ENCODE peak calls at places on chromosomes 11 and 22, in four cellular contexts. O, X, N and C are unnamed samples.

GRCh38 chr11:118605116-118605867 is 2.1 kb upstream of the PHLDB1 start:
- DNase-seq in O (no peak), X (peak), N (peak), C (no peak)

GRCh38 chr11:47394322-47395224 is 13.8 kb upstream of the SLC39A13 start:
- DNase-seq in O (no peak), X (peak), N (peak), C (no peak)

GRCh38 chr11:84854498-84854880 is 772.7 kb downstream of the DLG2 start:
- DNase-seq in O (no peak), X (no peak), N (no peak), C (no peak)

GRCh38 chr11:47592276-47592675 is 1.9 kb downstream of the C1QTNF4 start:
- DNase-seq in O (no peak), X (no peak), N (no peak), C (no peak)

GRCh38 chr11:1128333-1129142 is 29.2 kb upstream of the MUC5AC start:
- DNase-seq in O (no peak), X (no peak), N (no peak), C (no peak)

GRCh38 chr22:19759994-19760651 is 455 bp upstream of the TBX1 start:
- DNase-seq in O (no peak), X (no peak), N (no peak), C (no peak)

GRCh38 chr11:129625930-129626329 is 189.7 kb upstream of the TMEM45B start:
- DNase-seq in O (no peak), X (no peak), N (no peak), C (no peak)

GRCh38 chr11:116615211-116615865 is 157.4 kb downstream of the BUD13 start:
- DNase-seq in O (no peak), X (no peak), N (no peak), C (no peak)

GRCh38 chr11:86486261-86487030 is 111.8 kb downstream of the CCDC81 start:
- DNase-seq in O (no peak), X (no peak), N (no peak), C (no peak)

GRCh38 chr11:115716577-115717214 is 212.5 kb upstream of the CADM1 start:
- DNase-seq in O (no peak), X (no peak), N (no peak), C (no peak)

GRCh38 chr11:78742430-78742829 is 167.8 kb upstream of the NARS2 start:
- DNase-seq in O (no peak), X (no peak), N (no peak), C (no peak)

GRCh38 chr11:67629386-67630229 is at the start of gene NUDT8:
- DNase-seq in O (peak), X (peak), N (peak), C (no peak)

GRCh38 chr11:18791175-18792065 is at the start of gene PTPN5:
- DNase-seq in O (no peak), X (no peak), N (no peak), C (no peak)

GRCh38 chr22:48536691-48537591 is 1290.7 kb downstream of the BRD1 start:
- DNase-seq in O (no peak), X (no peak), N (no peak), C (no peak)
- TF ChIP-seq TCF7L2 in O (no peak), X (no peak), N (no peak), C (no peak)

GRCh38 chr22:27218012-27218483 is 560.7 kb downstream of the MIAT start:
- DNase-seq in O (no peak), X (no peak), N (no peak), C (no peak)

GRCh38 chr22:27219036-27219435 is 561.6 kb downstream of the MIAT start:
- DNase-seq in O (no peak), X (no peak), N (no peak), C (no peak)

GRCh38 chr22:27218521-27218920 is 561.1 kb downstream of the MIAT start:
- DNase-seq in O (no peak), X (no peak), N (no peak), C (no peak)

GRCh38 chr22:27222178-27222577 is 564.8 kb downstream of the MIAT start:
- DNase-seq in O (no peak), X (no peak), N (no peak), C (no peak)

GRCh38 chr22:27220349-27220748 is 563.0 kb downstream of the MIAT start:
- DNase-seq in O (no peak), X (no peak), N (no peak), C (no peak)
- H3K27ac ChIP-seq in O (no peak), X (no peak), N (no peak), C (no peak)

GRCh38 chr11:120659076-120659475 is 147.5 kb downstream of the GRIK4 start:
- DNase-seq in O (no peak), X (no peak), N (no peak), C (no peak)

GRCh38 chr11:120658071-120658423 is 146.5 kb downstream of the GRIK4 start:
- DNase-seq in O (no peak), X (no peak), N (no peak), C (no peak)

GRCh38 chr11:120657306-120658070 is 145.9 kb downstream of the GRIK4 start:
- DNase-seq in O (no peak), X (no peak), N (no peak), C (no peak)

GRCh38 chr11:120662071-120662611 is 150.6 kb downstream of the GRIK4 start:
- DNase-seq in O (no peak), X (no peak), N (no peak), C (no peak)

GRCh38 chr11:120660024-120660565 is 148.5 kb downstream of the GRIK4 start:
- DNase-seq in O (peak), X (peak), N (peak), C (no peak)
- TF ChIP-seq TCF7L2 in O (peak), X (no peak), N (no peak), C (no peak)

DNA sequence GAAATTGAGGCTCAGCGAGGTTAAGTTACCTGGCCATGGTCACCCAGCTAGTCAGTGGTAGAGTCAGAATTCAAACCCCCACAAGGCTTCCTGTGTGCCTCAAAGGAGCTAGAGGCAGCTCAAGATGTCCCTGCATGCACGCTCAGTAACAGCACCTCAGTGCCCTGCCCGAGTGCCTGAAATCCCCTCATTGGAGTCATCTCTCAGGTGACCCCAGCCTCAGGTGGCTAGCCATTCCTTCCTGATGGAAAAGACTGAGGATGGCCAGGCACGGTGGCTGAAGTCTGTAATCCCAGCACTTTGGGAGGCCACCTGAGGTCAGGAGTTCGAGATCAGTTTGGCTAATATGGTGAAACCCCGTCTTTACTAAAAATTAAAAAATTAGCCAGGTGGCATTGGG is 36.9 kb downstream of the LIF start:
- DNase-seq in O (no peak), X (no peak), N (no peak), C (no peak)
- H3K27ac ChIP-seq in O (peak), X (peak), N (peak), C (peak)

GRCh38 chr11:71456831-71457230 is 3.8 kb downstream of the NADSYN1 start:
- DNase-seq in O (no peak), X (no peak), N (no peak), C (no peak)

GRCh38 chr11:71456294-71456693 is 3.3 kb downstream of the NADSYN1 start:
- DNase-seq in O (no peak), X (no peak), N (no peak), C (no peak)

GRCh38 chr11:71459767-71460320 is 6.8 kb downstream of the NADSYN1 start:
- DNase-seq in O (no peak), X (no peak), N (no peak), C (no peak)

GRCh38 chr11:71459076-71459766 is 6.2 kb downstream of the NADSYN1 start:
- DNase-seq in O (no peak), X (no peak), N (no peak), C (no peak)

DNA sequence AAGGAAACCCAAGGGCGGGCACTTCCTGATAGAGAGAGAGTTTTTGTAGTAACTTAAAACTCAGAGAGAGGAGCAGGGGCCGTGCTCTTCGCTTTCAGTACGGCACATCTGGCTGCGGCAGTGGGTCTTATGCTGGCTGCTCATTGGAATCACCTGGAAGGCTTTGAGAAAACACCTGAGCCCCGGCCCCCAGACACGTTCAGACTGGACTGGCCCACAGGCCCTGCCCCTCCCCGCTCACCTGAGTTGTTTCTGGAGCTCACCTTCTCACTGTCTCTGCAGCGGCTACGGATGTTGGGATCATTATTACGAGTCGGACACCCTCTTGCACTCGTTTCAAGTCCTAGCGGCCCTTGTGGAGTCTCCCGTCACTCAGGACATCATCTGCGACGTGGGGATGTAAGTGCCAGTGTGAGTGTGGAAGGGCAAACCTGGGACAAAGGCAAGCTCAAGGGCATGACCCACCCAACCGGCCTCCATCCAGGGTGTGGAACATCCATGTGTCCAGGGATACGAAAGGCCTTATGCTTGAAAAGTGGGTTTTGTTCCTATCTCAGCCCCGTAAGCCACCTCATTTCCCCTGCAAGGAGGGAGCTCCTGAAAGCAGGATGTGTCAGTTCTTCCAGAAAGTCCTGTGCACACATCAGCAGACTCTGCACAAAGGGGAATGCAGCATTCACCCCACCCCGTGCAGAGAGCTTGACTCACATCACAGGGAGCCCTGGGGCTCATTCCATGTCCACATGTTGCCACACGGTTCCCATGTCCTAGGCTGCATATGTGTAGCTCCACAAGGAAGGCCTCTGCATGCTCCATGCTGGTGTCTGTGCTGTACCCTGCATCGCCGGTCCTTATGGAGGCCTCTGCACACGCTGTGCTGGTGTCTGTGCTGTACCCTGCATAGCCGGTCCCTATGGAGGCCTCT is 5.4 kb downstream of the NADSYN1 start:
- DNase-seq in O (no peak), X (no peak), N (no peak), C (no peak)
- TF ChIP-seq TCF7L2 in O (no peak), X (no peak), N (no peak), C (no peak)

GRCh38 chr22:37805878-37806277 is 1.9 kb upstream of the GCAT start:
- DNase-seq in O (no peak), X (no peak), N (no peak), C (no peak)
- H3K27ac ChIP-seq in O (peak), X (peak), N (peak), C (peak)

GRCh38 chr11:59097113-59097708 is 9.8 kb upstream of the FAM111B start:
- DNase-seq in O (peak), X (peak), N (peak), C (no peak)

GRCh38 chr11:59106363-59107336 is at the start of gene FAM111B:
- DNase-seq in O (peak), X (peak), N (peak), C (peak)

DNA sequence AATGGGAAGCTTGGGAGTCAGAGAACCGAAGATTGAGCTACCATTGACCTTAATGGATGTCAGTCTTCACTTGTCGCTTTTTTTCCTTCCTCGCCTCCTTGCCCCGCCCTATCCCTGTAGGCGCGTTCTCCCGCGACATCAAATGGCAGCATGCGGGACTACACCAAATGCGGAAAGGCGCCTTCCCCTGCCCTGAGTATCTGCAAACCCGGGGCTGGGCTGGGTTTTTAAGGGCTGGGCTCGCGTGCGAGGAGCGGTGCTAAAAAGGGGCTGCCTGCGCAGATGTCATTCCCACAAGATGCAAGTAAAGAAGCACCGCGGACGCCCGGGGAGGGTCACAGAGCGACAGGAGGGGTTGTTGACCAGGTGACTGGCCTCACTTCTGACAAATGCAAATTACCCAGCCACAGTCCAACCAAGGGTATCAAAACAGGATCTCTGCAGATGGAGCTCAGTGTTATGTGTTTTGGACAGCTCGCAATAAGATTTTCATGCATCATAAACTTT is 4.7 kb upstream of the FAM111B start:
- DNase-seq in O (no peak), X (peak), N (no peak), C (peak)
- TF ChIP-seq TCF7L2 in O (no peak), X (no peak), N (no peak), C (no peak)